ENCODE peak calls at places on chromosome X, in eight cellular contexts. T is NCI-H2171 treated with DMSO at 0.1 percent for 48 hours, B is dermis microvascular lymphatic vessel endothelial cell, H is H1, Z is ureter, U is body of pancreas, J is hypothalamus, F is aorta. A is an unnamed sample.

GRCh38 chrX:136310411-136310810 is 9.6 kb downstream of the ADGRG4 start:
- DNase-seq in T (no peak), B (no peak), H (peak), Z (no peak), U (no peak), J (no peak), F (no peak), A (no peak)

GRCh38 chrX:111386884-111387283 is 25.1 kb downstream of the DCX start:
- DNase-seq in T (no peak), B (no peak), H (no peak), Z (no peak), U (no peak), J (no peak), F (no peak), A (no peak)

GRCh38 chrX:146881521-146881920 is 67.0 kb upstream of the CXorf51A start:
- DNase-seq in T (no peak), B (no peak), H (no peak), Z (no peak), U (no peak), J (no peak), F (no peak), A (no peak)

GRCh38 chrX:22389544-22390243 is 117.0 kb downstream of the CBLL2 start:
- DNase-seq in T (no peak), B (peak), H (no peak), Z (no peak), U (no peak), J (no peak), F (no peak), A (no peak)

GRCh38 chrX:38800981-38801845 is at the start of gene MID1IP1:
- DNase-seq in T (peak), B (peak), H (peak), Z (peak), U (peak), J (peak), F (peak), A (peak)

GRCh38 chrX:129597905-129598304 is 56.9 kb downstream of the APLN start:
- DNase-seq in T (no peak), B (no peak), H (no peak), Z (no peak), U (no peak), J (no peak), F (no peak), A (no peak)

GRCh38 chrX:107713205-107714195 is 62.1 kb downstream of the TSC22D3 start:
- DNase-seq in T (no peak), B (no peak), H (no peak), Z (no peak), U (no peak), J (no peak), F (no peak), A (no peak)

GRCh38 chrX:48971325-48972213 is at the start of gene KCND1:
- DNase-seq in T (peak), B (no peak), H (peak), Z (peak), U (peak), J (no peak), F (peak), A (peak)

GRCh38 chrX:39582091-39582490 is 515.7 kb downstream of the BCOR start:
- DNase-seq in T (no peak), B (no peak), H (no peak), Z (no peak), U (peak), J (no peak), F (no peak), A (peak)

GRCh38 chrX:130402211-130402684 is 461 bp downstream of the RBMX2 start:
- DNase-seq in T (no peak), B (no peak), H (no peak), Z (no peak), U (no peak), J (no peak), F (no peak), A (no peak)

GRCh38 chrX:153734871-153735270 is 10.2 kb downstream of the ABCD1 start:
- DNase-seq in T (no peak), B (no peak), H (no peak), Z (no peak), U (no peak), J (no peak), F (no peak), A (no peak)

GRCh38 chrX:141278306-141278705 is 36.0 kb upstream of the SPANXC start:
- DNase-seq in T (no peak), B (peak), H (no peak), Z (no peak), U (peak), J (no peak), F (no peak), A (no peak)

GRCh38 chrX:47573334-47574095 is 8.7 kb upstream of the TIMP1 start:
- DNase-seq in T (no peak), B (no peak), H (no peak), Z (peak), U (no peak), J (no peak), F (peak), A (peak)

GRCh38 chrX:25028726-25029125 is 13.0 kb upstream of the ARX start:
- DNase-seq in T (no peak), B (no peak), H (no peak), Z (no peak), U (no peak), J (no peak), F (no peak), A (no peak)

GRCh38 chrX:54357414-54358377 is at the start of gene WNK3:
- DNase-seq in T (peak), B (no peak), H (peak), Z (peak), U (peak), J (peak), F (peak), A (peak)

GRCh38 chrX:133435544-133436124 is 20.3 kb upstream of the GPC4 start:
- DNase-seq in T (peak), B (no peak), H (no peak), Z (no peak), U (no peak), J (no peak), F (no peak), A (no peak)

GRCh38 chrX:35726176-35726575 is 72.0 kb upstream of the MAGEB16 start:
- DNase-seq in T (peak), B (no peak), H (no peak), Z (no peak), U (no peak), J (no peak), F (no peak), A (peak)

GRCh38 chrX:100658936-100659335 is 14.9 kb downstream of the SRPX2 start:
- DNase-seq in T (peak), B (peak), H (no peak), Z (no peak), U (no peak), J (no peak), F (no peak), A (no peak)

GRCh38 chrX:140503230-140503585 is 1.7 kb downstream of the SOX3 start:
- DNase-seq in T (no peak), B (no peak), H (no peak), Z (no peak), U (no peak), J (no peak), F (no peak), A (no peak)

GRCh38 chrX:85903692-85904471 is 143.5 kb downstream of the CHM start:
- DNase-seq in T (no peak), B (no peak), H (no peak), Z (no peak), U (no peak), J (no peak), F (no peak), A (no peak)

GRCh38 chrX:118968031-118968430 is 6.4 kb upstream of the LONRF3 start:
- DNase-seq in T (no peak), B (no peak), H (no peak), Z (no peak), U (no peak), J (no peak), F (no peak), A (no peak)

GRCh38 chrX:101429934-101430333 is 21.9 kb downstream of the HNRNPH2 start:
- DNase-seq in T (no peak), B (no peak), H (no peak), Z (no peak), U (no peak), J (no peak), F (no peak), A (no peak)

GRCh38 chrX:63889001-63889400 is 104.0 kb upstream of the ARHGEF9 start:
- DNase-seq in T (no peak), B (no peak), H (no peak), Z (no peak), U (no peak), J (no peak), F (no peak), A (no peak)

GRCh38 chrX:137031517-137032377 is 2.0 kb downstream of the GPR101 start:
- DNase-seq in T (peak), B (peak), H (no peak), Z (no peak), U (no peak), J (no peak), F (no peak), A (no peak)

GRCh38 chrX:63658920-63659319 is 126.1 kb downstream of the ARHGEF9 start:
- DNase-seq in T (no peak), B (no peak), H (no peak), Z (no peak), U (no peak), J (no peak), F (no peak), A (no peak)